ENCODE peak calls at places on chromosomes 12 and 14, in four cellular contexts. H is endothelial cell of umbilical vein, C is keratinocyte, D is neural progenitor cell. U is an unnamed sample.
A peak's percentile ranks its signal among the peaks of the same experiment; 100 is the strongest.

GRCh38 chr12:2783936-2784600 is 10.7 kb upstream of the FKBP4 start:
- DNase-seq in H (peak; percentile 52), C (no peak), D (peak; percentile 80), U (peak; percentile 71)

GRCh38 chr12:8054821-8055220 is 11.3 kb downstream of the C3AR1 start:
- DNase-seq in H (no peak), C (no peak), D (no peak), U (no peak)

GRCh38 chr14:102799684-102800562 is 22.7 kb downstream of the TRAF3 start:
- DNase-seq in H (no peak), C (no peak), D (no peak), U (no peak)

GRCh38 chr12:29253916-29254625 is 105.0 kb downstream of the FAR2 start:
- DNase-seq in H (no peak), C (no peak), D (no peak), U (no peak)

GRCh38 chr12:118633071-118633470 is 256.7 kb downstream of the SUDS3 start:
- DNase-seq in H (no peak), C (no peak), D (peak; percentile 46), U (no peak)

GRCh38 chr12:94925206-94925605 is 78.3 kb downstream of the NDUFA12 start:
- DNase-seq in H (peak; percentile 64), C (no peak), D (no peak), U (no peak)

GRCh38 chr12:57242691-57243454 is 8.1 kb downstream of the STAC3 start:
- DNase-seq in H (peak; percentile 53), C (no peak), D (peak; percentile 93), U (no peak)

GRCh38 chr14:67487937-67488893 is at the start of gene TMEM229B:
- DNase-seq in H (no peak), C (no peak), D (no peak), U (no peak)

GRCh38 chr14:63453443-63453936 is 89.7 kb downstream of the PPP2R5E start:
- DNase-seq in H (no peak), C (no peak), D (no peak), U (no peak)

GRCh38 chr12:68453876-68454275 is 121.7 kb upstream of the MDM1 start:
- DNase-seq in H (no peak), C (no peak), D (no peak), U (no peak)
- H3K4me3 ChIP-seq in H (no peak overlapping the region), C (no peak overlapping the region), D (no peak overlapping the region), U (no peak overlapping the region)

GRCh38 chr12:123801573-123802178 is 39.6 kb downstream of the DNAH10 start:
- DNase-seq in H (peak; percentile 7), C (no peak), D (no peak), U (no peak)

GRCh38 chr12:123807670-123808069 is 45.6 kb downstream of the DNAH10 start:
- DNase-seq in H (no peak), C (no peak), D (no peak), U (no peak)

GRCh38 chr12:123807002-123807401 is 44.9 kb downstream of the DNAH10 start:
- DNase-seq in H (no peak), C (no peak), D (no peak), U (no peak)

GRCh38 chr12:123808167-123808566 is 46.1 kb downstream of the DNAH10 start:
- DNase-seq in H (no peak), C (no peak), D (peak; percentile 23), U (no peak)

GRCh38 chr12:123805119-123805518 is 43.0 kb downstream of the DNAH10 start:
- DNase-seq in H (no peak), C (no peak), D (no peak), U (no peak)
- H3K27ac ChIP-seq in H (no peak overlapping the region), C (no peak overlapping the region), D (no peak overlapping the region), U (no peak overlapping the region)

DNA sequence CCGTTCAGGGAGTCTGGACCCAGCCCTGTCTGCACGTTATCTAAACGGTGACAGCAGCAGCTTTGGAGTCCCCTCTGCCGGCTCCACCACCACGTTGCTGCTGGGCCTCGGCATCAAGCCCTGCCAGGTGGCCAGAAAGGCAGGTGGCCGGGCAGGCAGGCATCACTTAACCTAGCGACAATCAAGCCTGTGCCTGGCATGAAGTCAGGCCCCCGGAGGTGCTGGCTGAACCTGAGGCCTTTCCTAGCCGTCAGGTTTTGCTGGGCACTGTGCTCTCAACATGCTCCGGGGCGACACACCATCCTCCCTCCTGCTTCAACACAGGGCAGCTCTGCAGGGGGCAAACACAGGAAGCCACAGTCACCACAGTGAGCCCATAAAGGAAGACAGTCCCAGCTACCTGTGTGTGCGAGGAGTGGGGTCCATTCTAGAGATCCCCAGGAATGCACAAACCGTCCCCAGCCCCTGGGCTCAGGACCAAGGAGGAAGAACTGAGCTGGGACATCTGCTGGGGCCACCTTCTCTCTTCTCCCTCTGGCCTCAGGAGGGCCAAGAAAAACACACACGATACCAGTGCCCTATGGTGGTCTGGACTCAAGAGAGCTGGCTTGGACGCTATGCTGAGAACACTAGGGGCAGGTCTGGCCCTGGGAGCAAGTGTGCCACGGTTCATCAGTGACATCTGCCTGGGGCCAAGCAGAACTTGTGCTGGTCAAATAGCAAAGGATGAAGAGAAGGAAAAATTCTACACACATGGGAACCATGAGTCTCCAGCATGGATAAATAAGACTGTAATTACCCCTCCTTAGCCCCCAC is 44.7 kb downstream of the CCDC88C start:
- DNase-seq in H (peak; percentile 36), C (no peak), D (no peak), U (no peak)
- H3K4me1 ChIP-seq in H (peaks cover 48% of the 10 kb centered on the region), C (peaks cover 25% of the 10 kb centered on the region), D (peaks cover 74% of the 10 kb centered on the region), U (peaks cover 54% of the 10 kb centered on the region)

GRCh38 chr14:23296012-23296777 is 6.5 kb downstream of the PPP1R3E start:
- DNase-seq in H (no peak), C (no peak), D (no peak), U (no peak)

GRCh38 chr14:23294346-23294733 is 8.3 kb downstream of the PPP1R3E start:
- DNase-seq in H (no peak), C (no peak), D (no peak), U (no peak)

GRCh38 chr14:23297096-23297495 is 5.6 kb downstream of the PPP1R3E start:
- DNase-seq in H (no peak), C (no peak), D (no peak), U (no peak)

GRCh38 chr14:23297878-23298277 is 4.8 kb downstream of the PPP1R3E start:
- DNase-seq in H (no peak), C (no peak), D (no peak), U (no peak)

GRCh38 chr14:23294734-23295561 is 7.7 kb downstream of the PPP1R3E start:
- DNase-seq in H (peak; percentile 55), C (no peak), D (peak; percentile 85), U (no peak)
- H3K4me3 ChIP-seq in H (no peak overlapping the region), C (no peak overlapping the region), D (no peak overlapping the region), U (peak overlapping the region; percentile 21)

GRCh38 chr14:92737619-92738188 is 10.7 kb downstream of the LGMN start:
- DNase-seq in H (no peak), C (no peak), D (no peak), U (no peak)
- H3K27ac ChIP-seq in H (no peak overlapping the region), C (no peak overlapping the region), D (no peak overlapping the region), U (no peak overlapping the region)

GRCh38 chr12:66290716-66291200 is 11.5 kb upstream of the HELB start:
- DNase-seq in H (no peak), C (no peak), D (no peak), U (no peak)
- H3K4me1 ChIP-seq in H (no peaks in the 10 kb centered on the region), C (no peaks in the 10 kb centered on the region), D (no peaks in the 10 kb centered on the region), U (no peaks in the 10 kb centered on the region)

DNA sequence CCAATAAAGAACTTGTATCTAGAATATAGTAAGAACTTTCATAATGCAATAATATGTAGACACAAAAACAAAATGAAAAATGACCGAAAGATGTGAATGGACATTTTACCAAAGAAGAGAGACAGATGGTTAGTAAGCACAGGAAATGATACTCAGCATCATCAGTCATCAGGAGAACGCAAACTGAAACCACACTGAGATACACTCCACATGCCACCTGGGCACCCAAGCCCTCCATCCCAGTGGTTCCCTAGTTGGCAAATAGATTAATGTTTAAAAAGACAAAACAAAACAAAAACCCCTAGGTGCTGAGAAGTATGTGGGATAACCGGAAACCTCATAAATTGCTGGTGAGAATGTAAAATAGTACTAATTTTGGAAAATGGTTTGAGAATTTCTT is 26.8 kb upstream of the VPS33A start:
- DNase-seq in H (no peak), C (no peak), D (no peak), U (no peak)
- H3K4me3 ChIP-seq in H (no peak overlapping the region), C (no peak overlapping the region), D (no peak overlapping the region), U (no peak overlapping the region)

DNA sequence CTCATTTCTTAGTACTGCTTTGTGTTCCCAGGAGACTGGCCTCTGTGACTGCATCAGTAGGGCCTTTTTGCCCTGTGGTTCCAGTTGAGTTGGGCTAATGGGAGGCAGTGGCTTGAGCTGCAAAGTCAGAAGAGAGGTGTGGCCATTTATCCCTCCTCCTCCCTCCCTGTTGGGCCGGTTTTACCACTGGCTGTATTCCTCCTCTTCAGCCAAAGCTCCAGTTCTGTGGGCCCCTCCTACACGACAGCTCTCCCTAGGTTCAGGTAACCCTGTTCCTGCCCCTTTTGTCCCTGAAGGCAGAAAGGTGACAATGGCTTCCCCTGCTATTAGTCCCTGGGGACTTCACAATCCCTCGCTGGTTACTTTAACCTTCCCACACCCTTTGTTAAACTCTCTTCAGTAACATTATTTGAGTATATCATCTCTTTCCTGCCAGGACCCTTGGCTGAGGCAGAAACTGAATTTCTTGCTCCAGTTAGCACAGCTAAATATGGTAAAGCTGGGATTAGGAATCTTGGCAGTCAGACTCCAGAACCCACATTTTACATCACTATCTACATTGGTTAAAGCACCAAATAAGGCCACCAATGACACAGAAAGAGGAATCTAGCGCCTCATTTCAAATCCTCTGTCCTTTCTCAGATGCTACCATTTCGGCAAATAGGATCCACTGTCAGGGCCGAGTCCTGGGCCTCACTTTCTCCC is 121.9 kb upstream of the SLC35F4 start:
- DNase-seq in H (no peak), C (no peak), D (no peak), U (no peak)
- H3K27ac ChIP-seq in H (no peak overlapping the region), C (no peak overlapping the region), D (no peak overlapping the region), U (no peak overlapping the region)

U was measured in left ventricle myocardium inferior.